ENCODE peak calls at places on chromosomes 12 and 14, in ten cellular contexts. One of them, this sample, is unnamed.

GRCh38 chr14:27605298-27605697 is 1007.5 kb upstream of the NOVA1 start:
- DNase-seq in psoas muscle: no peak
- DNase-seq in WTC11: no peak
- DNase-seq in AG04450: no peak
- DNase-seq in RWPE1: no peak
- DNase-seq in neural crest cell: no peak
- DNase-seq in stomach: no peak
- DNase-seq in glutamatergic neuron: no peak
- DNase-seq in Panc1: no peak
- DNase-seq in HFF-Myc: no peak
- DNase-seq in this sample: no peak

GRCh38 chr14:89493406-89493805 is 76.4 kb upstream of the FOXN3 start:
- DNase-seq in HFF-Myc: no peak
- DNase-seq in neural crest cell: no peak
- DNase-seq in stomach: no peak
- DNase-seq in glutamatergic neuron: no peak
- DNase-seq in AG04450: no peak
- DNase-seq in Panc1: no peak
- DNase-seq in WTC11: no peak
- DNase-seq in RWPE1: no peak
- DNase-seq in psoas muscle: no peak
- DNase-seq in this sample: no peak

GRCh38 chr12:107318804-107319535 is 225.6 kb upstream of the CRY1 start:
- DNase-seq in stomach: no peak
- DNase-seq in psoas muscle: peak
- DNase-seq in AG04450: no peak
- DNase-seq in HFF-Myc: no peak
- DNase-seq in Panc1: no peak
- DNase-seq in RWPE1: peak
- DNase-seq in glutamatergic neuron: peak
- DNase-seq in neural crest cell: peak
- DNase-seq in WTC11: peak
- DNase-seq in this sample: no peak

GRCh38 chr12:11657511-11657910 is 8.0 kb downstream of the ETV6 start:
- DNase-seq in WTC11: no peak
- DNase-seq in HFF-Myc: no peak
- DNase-seq in RWPE1: no peak
- DNase-seq in glutamatergic neuron: no peak
- DNase-seq in stomach: no peak
- DNase-seq in psoas muscle: no peak
- DNase-seq in AG04450: no peak
- DNase-seq in neural crest cell: no peak
- DNase-seq in Panc1: no peak
- DNase-seq in this sample: no peak

GRCh38 chr14:103453791-103454190 is 68.6 kb downstream of the MARK3 start:
- DNase-seq in glutamatergic neuron: no peak
- DNase-seq in stomach: no peak
- DNase-seq in psoas muscle: no peak
- DNase-seq in WTC11: no peak
- DNase-seq in HFF-Myc: no peak
- DNase-seq in neural crest cell: no peak
- DNase-seq in RWPE1: no peak
- DNase-seq in Panc1: no peak
- DNase-seq in AG04450: no peak
- DNase-seq in this sample: no peak

GRCh38 chr12:121812320-121812871 is 8.6 kb downstream of the SETD1B start:
- DNase-seq in HFF-Myc: no peak
- DNase-seq in AG04450: no peak
- DNase-seq in RWPE1: peak
- DNase-seq in neural crest cell: peak
- DNase-seq in psoas muscle: peak
- DNase-seq in Panc1: no peak
- DNase-seq in stomach: peak
- DNase-seq in glutamatergic neuron: peak
- DNase-seq in WTC11: peak
- DNase-seq in this sample: peak

GRCh38 chr12:112932485-112933151 is 5.7 kb upstream of the OAS3 start:
- DNase-seq in psoas muscle: no peak
- DNase-seq in HFF-Myc: no peak
- DNase-seq in stomach: no peak
- DNase-seq in RWPE1: no peak
- DNase-seq in WTC11: no peak
- DNase-seq in neural crest cell: no peak
- DNase-seq in Panc1: no peak
- DNase-seq in glutamatergic neuron: no peak
- DNase-seq in AG04450: no peak
- DNase-seq in this sample: no peak

GRCh38 chr12:27971606-27972005 is 927 bp downstream of the PTHLH start:
- DNase-seq in RWPE1: no peak
- DNase-seq in neural crest cell: no peak
- DNase-seq in glutamatergic neuron: no peak
- DNase-seq in stomach: no peak
- DNase-seq in HFF-Myc: no peak
- DNase-seq in WTC11: no peak
- DNase-seq in Panc1: no peak
- DNase-seq in psoas muscle: no peak
- DNase-seq in AG04450: no peak
- DNase-seq in this sample: no peak

GRCh38 chr12:14904854-14905253 is 19.2 kb upstream of the MGP start:
- DNase-seq in stomach: no peak
- DNase-seq in Panc1: no peak
- DNase-seq in neural crest cell: no peak
- DNase-seq in psoas muscle: no peak
- DNase-seq in HFF-Myc: no peak
- DNase-seq in RWPE1: no peak
- DNase-seq in glutamatergic neuron: no peak
- DNase-seq in WTC11: no peak
- DNase-seq in AG04450: no peak
- DNase-seq in this sample: no peak

GRCh38 chr12:14900521-14901227 is 15.0 kb upstream of the MGP start:
- DNase-seq in stomach: no peak
- DNase-seq in WTC11: no peak
- DNase-seq in RWPE1: no peak
- DNase-seq in Panc1: no peak
- DNase-seq in psoas muscle: no peak
- DNase-seq in HFF-Myc: no peak
- DNase-seq in glutamatergic neuron: no peak
- DNase-seq in neural crest cell: no peak
- DNase-seq in AG04450: no peak
- DNase-seq in this sample: no peak

GRCh38 chr12:14902465-14902864 is 16.8 kb upstream of the MGP start:
- DNase-seq in neural crest cell: no peak
- DNase-seq in Panc1: no peak
- DNase-seq in RWPE1: no peak
- DNase-seq in WTC11: no peak
- DNase-seq in HFF-Myc: no peak
- DNase-seq in stomach: no peak
- DNase-seq in psoas muscle: no peak
- DNase-seq in glutamatergic neuron: no peak
- DNase-seq in AG04450: no peak
- DNase-seq in this sample: no peak

GRCh38 chr12:14903386-14904098 is 17.9 kb upstream of the MGP start:
- DNase-seq in glutamatergic neuron: no peak
- DNase-seq in RWPE1: no peak
- DNase-seq in psoas muscle: no peak
- DNase-seq in HFF-Myc: no peak
- DNase-seq in stomach: no peak
- DNase-seq in AG04450: no peak
- DNase-seq in Panc1: no peak
- DNase-seq in WTC11: no peak
- DNase-seq in neural crest cell: no peak
- DNase-seq in this sample: no peak

GRCh38 chr12:14901228-14901562 is 15.5 kb upstream of the MGP start:
- DNase-seq in neural crest cell: no peak
- DNase-seq in stomach: no peak
- DNase-seq in Panc1: no peak
- DNase-seq in psoas muscle: no peak
- DNase-seq in glutamatergic neuron: no peak
- DNase-seq in RWPE1: no peak
- DNase-seq in AG04450: no peak
- DNase-seq in WTC11: no peak
- DNase-seq in HFF-Myc: no peak
- DNase-seq in this sample: no peak
- TF ChIP-seq CTCF in neural crest cell: peak
- TF ChIP-seq CTCF in stomach: no peak
- TF ChIP-seq CTCF in Panc1: no peak
- TF ChIP-seq CTCF in psoas muscle: no peak
- TF ChIP-seq CTCF in glutamatergic neuron: no peak
- TF ChIP-seq CTCF in RWPE1: no peak
- TF ChIP-seq CTCF in AG04450: no peak
- TF ChIP-seq CTCF in WTC11: no peak
- TF ChIP-seq CTCF in HFF-Myc: peak
- TF ChIP-seq CTCF in this sample: no peak

GRCh38 chr12:3205742-3206519 is 128.8 kb downstream of the TSPAN9 start:
- DNase-seq in RWPE1: no peak
- DNase-seq in psoas muscle: no peak
- DNase-seq in glutamatergic neuron: no peak
- DNase-seq in AG04450: no peak
- DNase-seq in neural crest cell: no peak
- DNase-seq in stomach: no peak
- DNase-seq in HFF-Myc: no peak
- DNase-seq in Panc1: no peak
- DNase-seq in WTC11: no peak
- DNase-seq in this sample: no peak

GRCh38 chr12:3204716-3205617 is 127.8 kb downstream of the TSPAN9 start:
- DNase-seq in glutamatergic neuron: no peak
- DNase-seq in RWPE1: no peak
- DNase-seq in AG04450: no peak
- DNase-seq in HFF-Myc: no peak
- DNase-seq in neural crest cell: no peak
- DNase-seq in psoas muscle: no peak
- DNase-seq in Panc1: no peak
- DNase-seq in WTC11: no peak
- DNase-seq in stomach: no peak
- DNase-seq in this sample: no peak

GRCh38 chr12:3207174-3207573 is 130.0 kb downstream of the TSPAN9 start:
- DNase-seq in HFF-Myc: no peak
- DNase-seq in stomach: no peak
- DNase-seq in Panc1: no peak
- DNase-seq in RWPE1: no peak
- DNase-seq in AG04450: no peak
- DNase-seq in glutamatergic neuron: no peak
- DNase-seq in psoas muscle: no peak
- DNase-seq in neural crest cell: no peak
- DNase-seq in WTC11: no peak
- DNase-seq in this sample: peak

GRCh38 chr12:3206536-3207072 is 129.4 kb downstream of the TSPAN9 start:
- DNase-seq in stomach: no peak
- DNase-seq in HFF-Myc: no peak
- DNase-seq in AG04450: no peak
- DNase-seq in WTC11: no peak
- DNase-seq in glutamatergic neuron: no peak
- DNase-seq in neural crest cell: no peak
- DNase-seq in psoas muscle: no peak
- DNase-seq in Panc1: no peak
- DNase-seq in RWPE1: no peak
- DNase-seq in this sample: peak

GRCh38 chr12:3207858-3208257 is 130.7 kb downstream of the TSPAN9 start:
- DNase-seq in HFF-Myc: no peak
- DNase-seq in AG04450: no peak
- DNase-seq in RWPE1: no peak
- DNase-seq in Panc1: no peak
- DNase-seq in glutamatergic neuron: no peak
- DNase-seq in neural crest cell: no peak
- DNase-seq in WTC11: peak
- DNase-seq in psoas muscle: no peak
- DNase-seq in stomach: no peak
- DNase-seq in this sample: no peak
- TF ChIP-seq CTCF in HFF-Myc: peak
- TF ChIP-seq CTCF in AG04450: no peak
- TF ChIP-seq CTCF in RWPE1: no peak
- TF ChIP-seq CTCF in Panc1: no peak
- TF ChIP-seq CTCF in glutamatergic neuron: no peak
- TF ChIP-seq CTCF in neural crest cell: peak
- TF ChIP-seq CTCF in WTC11: peak
- TF ChIP-seq CTCF in psoas muscle: no peak
- TF ChIP-seq CTCF in stomach: no peak
- TF ChIP-seq CTCF in this sample: peak

GRCh38 chr14:76566439-76566838 is 190.5 kb downstream of the ESRRB start:
- DNase-seq in WTC11: no peak
- DNase-seq in Panc1: no peak
- DNase-seq in AG04450: no peak
- DNase-seq in glutamatergic neuron: no peak
- DNase-seq in neural crest cell: no peak
- DNase-seq in stomach: no peak
- DNase-seq in psoas muscle: no peak
- DNase-seq in HFF-Myc: no peak
- DNase-seq in RWPE1: no peak
- DNase-seq in this sample: no peak

DNA sequence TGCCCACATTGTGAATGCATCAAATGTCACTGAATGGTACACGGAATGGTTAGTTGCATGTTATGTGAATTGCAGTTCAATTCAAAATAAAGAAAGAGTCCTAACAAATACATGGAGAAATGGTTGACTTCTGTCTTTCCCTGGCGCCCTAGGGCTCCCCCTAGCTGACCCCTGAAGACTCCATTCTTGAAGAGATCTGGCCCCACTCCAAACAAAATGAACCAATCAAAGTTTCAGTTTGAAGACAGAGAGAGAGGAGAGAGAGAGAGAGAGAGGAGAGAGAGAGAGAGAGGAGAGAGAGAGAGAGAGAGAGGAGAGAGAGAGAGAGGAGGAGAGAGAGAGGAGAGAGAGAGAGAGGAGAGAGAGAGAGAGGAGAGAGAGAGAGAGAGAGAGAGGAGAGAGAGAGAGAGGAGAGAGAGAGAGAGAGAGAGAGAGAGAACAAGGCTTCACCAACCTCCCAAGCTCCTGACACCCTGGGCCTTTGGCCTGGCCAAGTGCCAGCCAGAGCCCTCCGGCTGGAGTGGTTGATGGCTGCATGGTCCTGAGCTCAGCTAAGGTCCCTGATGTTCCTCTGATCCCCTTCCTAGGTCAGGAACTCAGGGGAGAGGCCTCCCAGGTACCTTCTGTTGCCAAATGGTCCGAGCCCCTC is 188.7 kb downstream of the ESRRB start:
- DNase-seq in WTC11: peak
- DNase-seq in neural crest cell: no peak
- DNase-seq in RWPE1: no peak
- DNase-seq in Panc1: no peak
- DNase-seq in HFF-Myc: no peak
- DNase-seq in glutamatergic neuron: no peak
- DNase-seq in AG04450: no peak
- DNase-seq in psoas muscle: no peak
- DNase-seq in stomach: no peak
- DNase-seq in this sample: no peak
- TF ChIP-seq CTCF in WTC11: no peak
- TF ChIP-seq CTCF in neural crest cell: no peak
- TF ChIP-seq CTCF in RWPE1: no peak
- TF ChIP-seq CTCF in Panc1: peak
- TF ChIP-seq CTCF in HFF-Myc: peak
- TF ChIP-seq CTCF in glutamatergic neuron: no peak
- TF ChIP-seq CTCF in AG04450: no peak
- TF ChIP-seq CTCF in psoas muscle: no peak
- TF ChIP-seq CTCF in stomach: no peak
- TF ChIP-seq CTCF in this sample: peak

GRCh38 chr12:81572411-81572810 is 186.7 kb downstream of the PPFIA2 start:
- DNase-seq in AG04450: no peak
- DNase-seq in HFF-Myc: no peak
- DNase-seq in Panc1: no peak
- DNase-seq in glutamatergic neuron: no peak
- DNase-seq in RWPE1: no peak
- DNase-seq in neural crest cell: no peak
- DNase-seq in stomach: no peak
- DNase-seq in psoas muscle: no peak
- DNase-seq in WTC11: no peak
- DNase-seq in this sample: no peak

GRCh38 chr12:81570234-81570633 is 188.9 kb downstream of the PPFIA2 start:
- DNase-seq in stomach: no peak
- DNase-seq in glutamatergic neuron: no peak
- DNase-seq in WTC11: no peak
- DNase-seq in psoas muscle: no peak
- DNase-seq in RWPE1: no peak
- DNase-seq in neural crest cell: no peak
- DNase-seq in AG04450: no peak
- DNase-seq in Panc1: no peak
- DNase-seq in HFF-Myc: no peak
- DNase-seq in this sample: no peak

GRCh38 chr12:81573228-81573627 is 185.9 kb downstream of the PPFIA2 start:
- DNase-seq in neural crest cell: no peak
- DNase-seq in stomach: no peak
- DNase-seq in glutamatergic neuron: no peak
- DNase-seq in AG04450: no peak
- DNase-seq in WTC11: no peak
- DNase-seq in RWPE1: no peak
- DNase-seq in Panc1: no peak
- DNase-seq in psoas muscle: no peak
- DNase-seq in HFF-Myc: no peak
- DNase-seq in this sample: no peak
- TF ChIP-seq CTCF in neural crest cell: no peak
- TF ChIP-seq CTCF in stomach: no peak
- TF ChIP-seq CTCF in glutamatergic neuron: no peak
- TF ChIP-seq CTCF in AG04450: no peak
- TF ChIP-seq CTCF in WTC11: no peak
- TF ChIP-seq CTCF in RWPE1: no peak
- TF ChIP-seq CTCF in Panc1: no peak
- TF ChIP-seq CTCF in psoas muscle: no peak
- TF ChIP-seq CTCF in HFF-Myc: no peak
- TF ChIP-seq CTCF in this sample: no peak

This sample was measured in D721Med.